ENCODE peak calls at places on chromosomes 7 and 10, in six cellular contexts. A is mucosa of descending colon; R is activated T-cell treated with anti-CD3 and anti-CD28 coated beads, Interleukin-2, amount 50 U/mL, for 1 hour; P is GM06990; D is amniotic stem cell; L is stimulated activated CD8-positive, alpha-beta memory T cell treated with anti-CD3 and anti-CD28 coated beads, Interleukin-4, amount 100 ng/mL, for 1 hour. V is an unnamed sample.

GRCh38 chr10:111974325-111974724 is 209.2 kb downstream of the GPAM start:
- DNase-seq in A (peak), R (no peak), P (no peak), D (no peak), L (no peak), V (no peak)

GRCh38 chr10:114822771-114823463 is 1.3 kb downstream of the FHIP2A start:
- DNase-seq in A (no peak), R (no peak), P (no peak), D (no peak), L (no peak), V (peak)

GRCh38 chr10:5538446-5538845 is 13.7 kb downstream of the CALML3 start:
- DNase-seq in A (no peak), R (no peak), P (no peak), D (no peak), L (no peak), V (no peak)

GRCh38 chr7:66952343-66953043 is 31.5 kb downstream of the TMEM248 start:
- DNase-seq in A (no peak), R (no peak), P (no peak), D (no peak), L (no peak), V (no peak)

GRCh38 chr10:21015838-21016237 is 118.7 kb upstream of the NEBL start:
- DNase-seq in A (no peak), R (no peak), P (no peak), D (no peak), L (no peak), V (no peak)

GRCh38 chr7:91953618-91954017 is 13.0 kb downstream of the AKAP9 start:
- DNase-seq in A (peak), R (no peak), P (no peak), D (no peak), L (no peak), V (no peak)

GRCh38 chr10:11161910-11162309 is 144.2 kb downstream of the CELF2 start:
- DNase-seq in A (no peak), R (no peak), P (no peak), D (no peak), L (no peak), V (no peak)

GRCh38 chr10:5944389-5945202 is 32.7 kb downstream of the IL15RA start:
- DNase-seq in A (peak), R (no peak), P (no peak), D (peak), L (no peak), V (no peak)

GRCh38 chr10:52424343-52424742 is 110.3 kb downstream of the DKK1 start:
- DNase-seq in A (no peak), R (no peak), P (no peak), D (no peak), L (no peak), V (no peak)

GRCh38 chr10:72263613-72264241 is 10.0 kb upstream of the DDIT4 start:
- DNase-seq in A (peak), R (peak), P (no peak), D (no peak), L (no peak), V (no peak)

GRCh38 chr7:71718563-71718962 is 586.6 kb downstream of the GALNT17 start:
- DNase-seq in A (no peak), R (no peak), P (no peak), D (no peak), L (no peak), V (no peak)

GRCh38 chr7:36393826-36394225 is 4.2 kb downstream of the ANLN start:
- DNase-seq in A (no peak), R (no peak), P (no peak), D (no peak), L (no peak), V (no peak)

GRCh38 chr7:115357213-115357999 is 435.5 kb downstream of the MDFIC start:
- DNase-seq in A (peak), R (no peak), P (no peak), D (no peak), L (no peak), V (no peak)

GRCh38 chr10:21260793-21261149 is 264.7 kb downstream of the SKIDA1 start:
- DNase-seq in A (no peak), R (no peak), P (no peak), D (no peak), L (no peak), V (no peak)